ENCODE peak calls at places on chromosome 2, in five cellular contexts. D is fibroblast of the aortic adventitia; I is CD8-positive, alpha-beta T cell; P is BJ; Z is PC-9. M is an unnamed sample.

GRCh38 chr2:151770995-151771394 is 36.7 kb upstream of the NEB start:
- DNase-seq in Z (no peak), I (no peak), P (no peak), D (no peak), M (no peak)

GRCh38 chr2:112646791-112647720 is 1.3 kb downstream of the SLC20A1 start:
- DNase-seq in D (no peak), Z (no peak), I (no peak), P (no peak), M (no peak)

GRCh38 chr2:191038241-191038725 is 24.3 kb upstream of the STAT1 start:
- DNase-seq in Z (peak), P (peak), D (peak), I (peak), M (no peak)

GRCh38 chr2:47561371-47561770 is 158.4 kb downstream of the MSH2 start:
- DNase-seq in D (no peak), I (no peak), P (no peak), Z (no peak), M (no peak)

GRCh38 chr2:46286715-46287114 is 10.5 kb upstream of the EPAS1 start:
- DNase-seq in D (no peak), Z (peak), P (no peak), I (no peak), M (no peak)

GRCh38 chr2:46549159-46549902 is 70.0 kb downstream of the TMEM247 start:
- DNase-seq in Z (no peak), P (no peak), D (no peak), I (no peak), M (no peak)

GRCh38 chr2:128414946-128415767 is 96.5 kb upstream of the HS6ST1 start:
- DNase-seq in D (no peak), I (no peak), P (no peak), Z (no peak), M (no peak)

GRCh38 chr2:131113566-131114227 is 8.6 kb downstream of the PLEKHB2 start:
- DNase-seq in Z (no peak), P (no peak), I (no peak), D (no peak), M (no peak)

GRCh38 chr2:225354281-225354774 is 45.2 kb upstream of the NYAP2 start:
- DNase-seq in D (peak), I (no peak), Z (no peak), P (peak), M (no peak)

GRCh38 chr2:227411320-227411989 is 23.7 kb upstream of the SCYGR1 start:
- DNase-seq in Z (peak), P (no peak), I (peak), D (no peak), M (peak)

GRCh38 chr2:109148347-109148746 is 19.3 kb downstream of the SH3RF3 start:
- DNase-seq in I (no peak), Z (no peak), D (peak), P (no peak), M (no peak)

GRCh38 chr2:209918251-209918650 is 84.2 kb upstream of the RPE start:
- DNase-seq in I (no peak), P (no peak), Z (no peak), D (no peak), M (no peak)

GRCh38 chr2:191607101-191607500 is 70.8 kb upstream of the NABP1 start:
- DNase-seq in P (no peak), D (peak), I (no peak), Z (no peak), M (no peak)

GRCh38 chr2:14554829-14555580 is 77.5 kb upstream of the LRATD1 start:
- DNase-seq in P (no peak), D (no peak), I (no peak), Z (no peak), M (no peak)

GRCh38 chr2:148875387-148876051 is 492 bp downstream of the KIF5C start:
- DNase-seq in Z (no peak), P (no peak), I (no peak), D (no peak), M (no peak)

GRCh38 chr2:9984861-9985480 is 33.5 kb downstream of the GRHL1 start:
- DNase-seq in D (peak), I (no peak), Z (no peak), P (peak), M (no peak)

GRCh38 chr2:71071681-71072398 is 3.4 kb downstream of the NAGK start:
- DNase-seq in Z (peak), I (peak), P (no peak), D (no peak), M (peak)

DNA sequence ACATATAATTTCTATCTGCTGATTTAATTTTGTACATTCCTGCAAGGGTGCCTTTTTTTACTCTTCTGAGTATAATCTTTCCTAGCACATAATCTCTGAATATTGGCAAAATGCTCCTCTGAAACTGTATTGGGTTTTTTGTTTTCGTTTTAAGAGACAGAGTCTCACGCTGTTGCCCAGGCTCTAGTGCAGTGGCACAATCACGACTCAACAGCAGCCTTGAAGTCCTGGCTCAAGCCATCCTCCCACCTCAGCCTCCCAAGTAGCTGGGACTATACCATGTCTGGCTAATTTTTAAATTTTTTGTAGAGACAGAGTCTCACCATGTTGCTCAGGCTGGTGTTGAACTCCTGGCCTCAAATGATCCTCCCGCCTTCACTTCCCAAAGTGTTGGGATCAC is 104.9 kb downstream of the SPTBN1 start:
- DNase-seq in P (no peak), Z (no peak), I (no peak), D (no peak), M (no peak)
- H3K4me3 ChIP-seq in P (no peak), Z (peak), I (peak), D (peak), M (peak)

GRCh38 chr2:196468394-196468793 is 171.1 kb upstream of the CCDC150 start:
- DNase-seq in D (no peak), P (no peak), I (no peak), Z (no peak), M (no peak)
- TF ChIP-seq CTCF in D (no peak), P (no peak), I (no peak), Z (no peak), M (peak)

GRCh38 chr2:43676322-43677050 is at the start of gene C1GALT1C1L:
- DNase-seq in Z (peak), P (peak), I (no peak), D (peak), M (no peak)

GRCh38 chr2:43675646-43676321 is 445 bp downstream of the C1GALT1C1L start:
- DNase-seq in D (no peak), I (no peak), Z (no peak), P (no peak), M (no peak)
- H3K4me3 ChIP-seq in D (peak), I (peak), Z (peak), P (peak), M (no peak)

GRCh38 chr2:143175435-143175834 is 46.2 kb downstream of the ARHGAP15 start:
- DNase-seq in D (no peak), Z (no peak), P (no peak), I (peak), M (no peak)

GRCh38 chr2:143169105-143169504 is 39.9 kb downstream of the ARHGAP15 start:
- DNase-seq in Z (no peak), D (no peak), P (no peak), I (no peak), M (no peak)

GRCh38 chr2:143176606-143177005 is 47.4 kb downstream of the ARHGAP15 start:
- DNase-seq in I (peak), Z (no peak), D (no peak), P (no peak), M (no peak)

GRCh38 chr2:143177081-143177786 is 48.0 kb downstream of the ARHGAP15 start:
- DNase-seq in P (no peak), Z (no peak), I (no peak), D (no peak), M (peak)

GRCh38 chr2:143171817-143172216 is 42.6 kb downstream of the ARHGAP15 start:
- DNase-seq in P (no peak), Z (no peak), I (no peak), D (peak), M (no peak)
- TF ChIP-seq CTCF in P (peak), Z (peak), I (no peak), D (peak), M (no peak)

DNA sequence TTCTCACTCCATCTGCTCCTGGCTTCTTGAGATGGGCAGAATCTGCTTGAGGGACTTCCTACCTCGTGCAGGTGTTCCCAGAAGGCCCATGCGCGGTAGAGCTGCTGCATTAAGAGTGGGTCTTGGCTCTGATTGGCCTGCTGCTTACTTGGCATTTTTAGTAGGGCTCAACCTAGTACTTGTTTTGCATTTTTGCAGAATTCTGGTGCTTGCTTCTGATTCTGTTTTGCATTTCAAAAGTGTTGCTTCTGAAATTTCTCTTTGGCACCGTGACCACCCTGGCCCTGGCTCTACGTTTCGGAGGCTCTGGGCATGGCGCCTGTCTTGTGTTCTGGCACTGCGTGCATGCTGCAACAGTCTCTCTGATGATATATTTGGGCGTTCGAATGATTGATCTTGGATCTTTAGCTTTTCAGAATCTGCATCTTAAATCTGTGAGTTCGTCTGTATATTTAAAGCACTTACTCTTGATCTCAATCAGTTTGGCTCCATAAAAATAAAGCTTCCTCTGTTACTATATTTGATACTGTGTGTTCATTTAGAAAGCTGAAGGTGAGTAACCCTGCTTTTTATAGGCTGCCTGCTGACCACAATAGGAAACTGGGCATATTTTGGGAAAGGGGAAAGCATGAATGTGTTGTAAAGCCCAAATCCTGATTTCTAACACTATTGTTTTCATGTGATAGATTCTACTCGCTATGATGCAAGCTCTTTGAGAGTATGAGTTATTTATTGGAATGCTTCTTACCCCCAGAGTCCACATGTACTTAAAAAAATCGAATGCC is 22.2 kb downstream of the EFR3B start:
- DNase-seq in D (peak), P (no peak), I (no peak), Z (no peak), M (peak)
- H3K4me3 ChIP-seq in D (no peak), P (no peak), I (no peak), Z (no peak), M (no peak)

DNA sequence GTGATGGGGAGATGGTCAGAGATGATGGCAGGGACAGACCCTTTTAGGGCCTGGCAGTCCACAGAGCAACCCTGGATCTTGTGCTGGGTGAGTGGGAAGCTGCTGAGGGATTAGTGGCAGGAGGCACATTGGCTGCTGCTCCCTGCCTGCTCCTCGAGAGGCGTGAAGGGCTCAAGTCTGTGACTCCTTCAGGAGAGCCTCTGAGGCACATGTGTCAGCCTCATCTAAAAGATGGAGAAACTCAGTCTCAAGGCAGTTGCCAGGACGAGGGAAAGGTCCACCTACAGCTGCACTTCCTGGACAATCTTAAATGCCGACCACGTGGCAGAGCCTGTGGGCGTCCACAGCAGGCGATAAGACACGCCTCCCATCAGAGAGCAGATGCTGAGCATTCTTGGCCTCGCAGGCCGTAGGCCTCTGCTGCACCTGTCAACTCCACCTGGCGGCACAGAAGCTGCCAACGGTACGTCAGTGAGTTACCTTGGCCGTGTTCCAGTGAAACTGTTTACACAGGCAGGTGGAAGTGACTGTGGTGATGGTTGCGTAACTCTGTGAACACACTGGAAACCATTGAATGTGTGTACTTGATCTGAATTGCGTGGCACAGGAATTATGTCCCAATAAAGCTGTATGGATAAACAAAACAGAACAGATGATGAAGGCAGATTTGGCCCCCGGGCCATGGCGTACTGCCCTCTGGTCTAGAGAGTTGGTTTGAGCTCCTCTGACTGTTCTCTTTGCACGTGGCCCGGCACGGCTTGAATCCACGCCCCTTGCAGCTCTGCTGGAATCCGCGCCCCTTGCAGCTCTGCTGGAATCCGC is 114.4 kb downstream of the RNF144A start:
- DNase-seq in D (no peak), P (no peak), I (peak), Z (peak), M (no peak)
- TF ChIP-seq CTCF in D (no peak), P (no peak), I (no peak), Z (no peak), M (no peak)

GRCh38 chr2:216318470-216318869 is 53.8 kb downstream of the MARCHF4 start:
- DNase-seq in Z (no peak), P (no peak), I (no peak), D (no peak), M (no peak)

GRCh38 chr2:216320852-216321251 is 51.4 kb downstream of the MARCHF4 start:
- DNase-seq in P (no peak), I (no peak), Z (no peak), D (no peak), M (no peak)

GRCh38 chr2:216317831-216318230 is 54.5 kb downstream of the MARCHF4 start:
- DNase-seq in D (no peak), Z (no peak), I (no peak), P (no peak), M (no peak)

GRCh38 chr2:216316743-216317142 is 55.5 kb downstream of the MARCHF4 start:
- DNase-seq in P (no peak), D (peak), Z (no peak), I (no peak), M (no peak)

DNA sequence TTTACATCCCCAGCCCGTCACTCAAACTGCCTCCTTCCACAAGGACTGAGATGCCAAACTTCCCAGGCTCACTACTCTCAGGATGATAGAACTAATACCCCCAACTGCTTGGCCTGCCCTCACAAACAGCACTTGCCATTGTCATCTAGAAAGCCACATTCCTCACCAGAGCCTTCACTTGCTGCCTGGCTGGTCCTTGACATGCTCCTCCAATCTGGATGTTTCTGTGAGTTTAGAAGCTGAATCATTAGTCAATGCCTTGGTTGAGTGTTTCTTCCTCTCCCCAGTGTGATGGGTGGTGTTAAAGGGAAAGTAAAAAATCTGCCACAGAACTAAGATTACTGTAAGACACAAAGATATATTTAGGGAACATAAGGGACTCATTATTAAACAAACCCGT is 52.5 kb downstream of the MARCHF4 start:
- DNase-seq in D (peak), Z (no peak), I (no peak), P (no peak), M (no peak)
- H3K4me3 ChIP-seq in D (no peak), Z (no peak), I (no peak), P (no peak), M (no peak)

DNA sequence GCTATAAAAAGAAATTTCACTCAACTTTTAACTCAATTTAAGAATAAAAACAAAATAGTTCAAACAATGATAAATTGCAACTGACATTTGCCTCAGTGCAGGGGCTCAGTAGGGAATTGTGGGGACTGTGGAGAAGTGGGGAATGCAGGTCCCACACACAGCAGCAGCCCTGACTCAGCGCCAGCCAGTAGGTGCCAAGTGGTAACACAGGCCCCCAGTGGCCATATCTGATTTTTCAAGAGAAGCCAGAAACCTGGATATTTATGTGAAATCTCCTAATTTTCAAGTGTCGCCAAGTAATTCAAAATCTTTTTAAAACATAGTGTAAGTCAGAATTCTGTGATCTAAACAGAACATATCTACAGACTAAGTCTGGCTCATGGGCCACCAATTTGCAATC is 186.3 kb downstream of the EN1 start:
- DNase-seq in I (no peak), Z (no peak), D (peak), P (no peak), M (no peak)
- TF ChIP-seq CTCF in I (no peak), Z (no peak), D (peak), P (no peak), M (no peak)

GRCh38 chr2:216498418-216499413 is at the start of gene RPL37A:
- DNase-seq in D (peak), I (peak), Z (peak), P (peak), M (peak)

GRCh38 chr2:216495656-216496055 is 3.0 kb upstream of the RPL37A start:
- DNase-seq in D (peak), P (no peak), I (no peak), Z (no peak), M (no peak)

GRCh38 chr2:216499641-216500218 is 1.1 kb downstream of the RPL37A start:
- DNase-seq in I (no peak), D (no peak), P (no peak), Z (no peak), M (no peak)

GRCh38 chr2:216497808-216498366 is 757 bp upstream of the RPL37A start:
- DNase-seq in P (no peak), Z (no peak), D (no peak), I (no peak), M (no peak)

DNA sequence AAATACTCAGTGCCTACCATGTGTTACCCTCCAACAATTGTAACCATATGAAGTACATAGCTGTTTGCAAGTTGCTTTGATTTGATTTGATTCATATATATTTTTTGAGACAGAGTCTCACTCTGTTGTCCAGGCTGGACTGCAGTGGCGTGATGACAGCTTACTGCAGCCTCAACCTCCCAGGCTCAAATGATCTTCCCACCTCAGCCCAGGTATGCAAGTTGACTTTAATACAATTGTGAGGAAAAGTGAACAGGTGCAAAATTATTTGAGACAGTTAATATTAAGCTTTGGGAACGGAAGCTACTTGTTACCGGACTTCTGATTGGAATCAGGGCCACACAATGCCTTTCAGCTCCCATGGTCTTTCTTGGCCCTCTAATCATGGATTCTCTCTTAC is 1.3 kb upstream of the RPL37A start:
- DNase-seq in I (no peak), P (no peak), D (no peak), Z (no peak), M (no peak)
- H3K4me3 ChIP-seq in I (no peak), P (no peak), D (peak), Z (peak), M (peak)

GRCh38 chr2:189008555-189009312 is 34.6 kb downstream of the COL3A1 start:
- DNase-seq in I (no peak), Z (no peak), D (no peak), P (no peak), M (no peak)
- TF ChIP-seq CTCF in I (no peak), Z (no peak), D (no peak), P (no peak), M (no peak)

M was measured in GM12864.